ENCODE peak calls at places on chromosomes 13 and 19, in five cellular contexts. One of them, this sample, is unnamed.

GRCh38 chr19:56933014-56933705 is 92.6 kb upstream of the PEG3 start:
- DNase-seq in caudate nucleus: no peak
- DNase-seq in HS-27A: no peak
- DNase-seq in NCI-H510A: no peak
- DNase-seq in Right ventricle myocardium inferior: no peak
- DNase-seq in this sample: no peak

GRCh38 chr13:21233086-21233485 is 56.6 kb downstream of the MRPL57 start:
- DNase-seq in caudate nucleus: no peak
- DNase-seq in HS-27A: no peak
- DNase-seq in NCI-H510A: no peak
- DNase-seq in Right ventricle myocardium inferior: no peak
- DNase-seq in this sample: no peak

GRCh38 chr19:5935473-5936307 is 21.6 kb downstream of the CAPS start:
- DNase-seq in caudate nucleus: no peak
- DNase-seq in HS-27A: no peak
- DNase-seq in NCI-H510A: no peak
- DNase-seq in Right ventricle myocardium inferior: peak
- DNase-seq in this sample: peak

GRCh38 chr19:30363073-30363472 is 9.1 kb upstream of the ZNF536 start:
- DNase-seq in caudate nucleus: no peak
- DNase-seq in HS-27A: no peak
- DNase-seq in NCI-H510A: no peak
- DNase-seq in Right ventricle myocardium inferior: no peak
- DNase-seq in this sample: no peak

GRCh38 chr13:102152790-102153189 is 249.1 kb downstream of the FGF14 start:
- DNase-seq in caudate nucleus: peak
- DNase-seq in HS-27A: no peak
- DNase-seq in NCI-H510A: no peak
- DNase-seq in Right ventricle myocardium inferior: no peak
- DNase-seq in this sample: no peak

GRCh38 chr19:38933544-38933943 is 2.8 kb downstream of the MRPS12 start:
- DNase-seq in caudate nucleus: no peak
- DNase-seq in HS-27A: no peak
- DNase-seq in NCI-H510A: no peak
- DNase-seq in Right ventricle myocardium inferior: no peak
- DNase-seq in this sample: no peak

GRCh38 chr13:51834581-51835158 is 10.3 kb downstream of the TMEM272 start:
- DNase-seq in caudate nucleus: no peak
- DNase-seq in HS-27A: no peak
- DNase-seq in NCI-H510A: no peak
- DNase-seq in Right ventricle myocardium inferior: no peak
- DNase-seq in this sample: no peak

GRCh38 chr13:42883142-42883541 is 101.8 kb downstream of the FAM216B start:
- DNase-seq in caudate nucleus: no peak
- DNase-seq in HS-27A: no peak
- DNase-seq in NCI-H510A: no peak
- DNase-seq in Right ventricle myocardium inferior: no peak
- DNase-seq in this sample: peak

This sample was measured in EH.